ENCODE peak calls at places on chromosomes 13 and 19, in six cellular contexts. One of them, this sample, is unnamed.

GRCh38 chr19:46404039-46404883 is 9.1 kb downstream of the CCDC8 start:
- DNase-seq in left ventricle myocardium inferior: peak; percentile 64
- DNase-seq in GOT3: no peak
- DNase-seq in colonic mucosa: peak; percentile 82
- DNase-seq in small intestine: peak; percentile 58
- DNase-seq in PC-3: peak; percentile 37
- DNase-seq in this sample: peak; percentile 70

GRCh38 chr13:38821753-38822551 is 135.1 kb downstream of the FREM2 start:
- DNase-seq in left ventricle myocardium inferior: no peak
- DNase-seq in GOT3: no peak
- DNase-seq in colonic mucosa: no peak
- DNase-seq in small intestine: no peak
- DNase-seq in PC-3: no peak
- DNase-seq in this sample: no peak

GRCh38 chr19:47253467-47253881 is 2.9 kb upstream of the CCDC9 start:
- DNase-seq in left ventricle myocardium inferior: no peak
- DNase-seq in GOT3: no peak
- DNase-seq in colonic mucosa: no peak
- DNase-seq in small intestine: no peak
- DNase-seq in PC-3: peak; percentile 83
- DNase-seq in this sample: no peak

GRCh38 chr13:59061621-59062020 is 1102.1 kb downstream of the DIAPH3 start:
- DNase-seq in left ventricle myocardium inferior: no peak
- DNase-seq in GOT3: no peak
- DNase-seq in colonic mucosa: no peak
- DNase-seq in small intestine: no peak
- DNase-seq in PC-3: no peak
- DNase-seq in this sample: no peak

GRCh38 chr13:97878421-97879375 is 74.8 kb upstream of the IPO5 start:
- DNase-seq in left ventricle myocardium inferior: no peak
- DNase-seq in GOT3: no peak
- DNase-seq in colonic mucosa: no peak
- DNase-seq in small intestine: no peak
- DNase-seq in PC-3: peak; percentile 5
- DNase-seq in this sample: no peak

GRCh38 chr13:48562296-48563066 is 29.6 kb upstream of the RCBTB2 start:
- DNase-seq in left ventricle myocardium inferior: no peak
- DNase-seq in GOT3: no peak
- DNase-seq in colonic mucosa: no peak
- DNase-seq in small intestine: peak; percentile 65
- DNase-seq in PC-3: peak; percentile 55
- DNase-seq in this sample: no peak

GRCh38 chr13:113654175-113654560 is 3.8 kb downstream of the ATP4B start:
- DNase-seq in left ventricle myocardium inferior: no peak
- DNase-seq in GOT3: no peak
- DNase-seq in colonic mucosa: no peak
- DNase-seq in small intestine: no peak
- DNase-seq in PC-3: no peak
- DNase-seq in this sample: no peak

GRCh38 chr13:50990540-50991506 is 81.2 kb downstream of the RNASEH2B start:
- DNase-seq in left ventricle myocardium inferior: peak; percentile 50
- DNase-seq in GOT3: no peak
- DNase-seq in colonic mucosa: no peak
- DNase-seq in small intestine: no peak
- DNase-seq in PC-3: no peak
- DNase-seq in this sample: peak; percentile 44

GRCh38 chr13:91375119-91375729 is 23.2 kb upstream of the GPC5 start:
- DNase-seq in left ventricle myocardium inferior: no peak
- DNase-seq in GOT3: no peak
- DNase-seq in colonic mucosa: no peak
- DNase-seq in small intestine: no peak
- DNase-seq in PC-3: peak; percentile 19
- DNase-seq in this sample: peak; percentile 51

GRCh38 chr13:82356667-82357066 is 1525.6 kb downstream of the SLITRK1 start:
- DNase-seq in left ventricle myocardium inferior: no peak
- DNase-seq in GOT3: no peak
- DNase-seq in colonic mucosa: no peak
- DNase-seq in small intestine: no peak
- DNase-seq in PC-3: peak; percentile 21
- DNase-seq in this sample: peak; percentile 28

GRCh38 chr19:38932425-38933179 is 1.9 kb downstream of the MRPS12 start:
- DNase-seq in left ventricle myocardium inferior: no peak
- DNase-seq in GOT3: no peak
- DNase-seq in colonic mucosa: no peak
- DNase-seq in small intestine: peak; percentile 29
- DNase-seq in PC-3: peak; percentile 6
- DNase-seq in this sample: peak; percentile 80

This sample was measured in GM23338.